ENCODE peak calls at places on chromosomes 7 and 10, in six cellular contexts. T, H, K, R, L and S are unnamed samples.

GRCh38 chr7:50970092-50970491 is 187.4 kb upstream of the GRB10 start:
- DNase-seq in R (no peak), H (no peak), K (no peak), L (no peak), T (no peak), S (no peak)

GRCh38 chr7:30285531-30286284 is 1.3 kb downstream of the ZNRF2 start:
- DNase-seq in H (peak), R (peak), L (peak), T (peak), K (peak), S (peak)

GRCh38 chr7:73966941-73967831 is 60.8 kb upstream of the ELN start:
- DNase-seq in R (no peak), L (no peak), K (no peak), T (no peak), H (no peak), S (peak)

GRCh38 chr7:1691601-1692499 is 21.8 kb downstream of the ELFN1 start:
- DNase-seq in L (no peak), K (peak), H (no peak), R (no peak), T (no peak), S (peak)

GRCh38 chr10:93236378-93237040 is 162.8 kb downstream of the CYP26A1 start:
- DNase-seq in L (no peak), T (no peak), R (no peak), H (no peak), K (no peak), S (no peak)

GRCh38 chr7:44264221-44264956 is 61.0 kb downstream of the CAMK2B start:
- DNase-seq in R (no peak), T (peak), L (no peak), H (no peak), K (no peak), S (no peak)

GRCh38 chr10:89515031-89515841 is 20.2 kb downstream of the SLC16A12 start:
- DNase-seq in K (no peak), R (no peak), T (peak), L (no peak), H (peak), S (no peak)

GRCh38 chr7:11228515-11228914 is 254.8 kb downstream of the PHF14 start:
- DNase-seq in R (no peak), T (peak), K (peak), H (no peak), L (no peak), S (peak)

GRCh38 chr10:71945819-71946474 is 18.2 kb upstream of the CHST3 start:
- DNase-seq in T (no peak), K (no peak), L (no peak), R (no peak), H (no peak), S (no peak)

GRCh38 chr7:101486764-101487458 is 124.2 kb downstream of the COL26A1 start:
- DNase-seq in R (no peak), K (no peak), L (no peak), T (no peak), H (peak), S (no peak)

GRCh38 chr7:124992881-124993562 is 63.4 kb upstream of the POT1 start:
- DNase-seq in T (peak), R (no peak), L (no peak), H (no peak), K (no peak), S (no peak)

GRCh38 chr10:75292794-75293455 is 57.2 kb upstream of the COMTD1 start:
- DNase-seq in L (no peak), K (no peak), H (no peak), R (no peak), T (no peak), S (no peak)

GRCh38 chr7:84145892-84146291 is 48.7 kb downstream of the SEMA3A start:
- DNase-seq in T (no peak), K (no peak), R (no peak), H (no peak), L (no peak), S (no peak)

GRCh38 chr7:76515999-76516443 is 5.7 kb downstream of the UPK3B start:
- DNase-seq in R (no peak), T (no peak), L (no peak), H (peak), K (peak), S (no peak)

GRCh38 chr7:84729284-84729683 is 457.6 kb downstream of the SEMA3D start:
- DNase-seq in K (no peak), R (no peak), T (no peak), H (no peak), L (no peak), S (no peak)

GRCh38 chr10:78577673-78578072 is 491.1 kb upstream of the ZMIZ1 start:
- DNase-seq in T (no peak), L (no peak), R (no peak), H (no peak), K (peak), S (no peak)

GRCh38 chr7:120229094-120229493 is 43.9 kb upstream of the KCND2 start:
- DNase-seq in L (no peak), K (no peak), T (no peak), R (no peak), H (no peak), S (no peak)

GRCh38 chr7:14637968-14638367 is 264.6 kb downstream of the DGKB start:
- DNase-seq in T (no peak), R (no peak), L (no peak), H (no peak), K (no peak), S (no peak)

GRCh38 chr10:11246752-11247467 is 229.2 kb downstream of the CELF2 start:
- DNase-seq in L (no peak), R (no peak), H (no peak), T (no peak), K (no peak), S (no peak)

GRCh38 chr7:116977172-116977571 is 23.9 kb downstream of the ST7 start:
- DNase-seq in K (no peak), T (peak), H (no peak), R (no peak), L (no peak), S (no peak)

GRCh38 chr10:70232155-70232858 is 922 bp downstream of the PPA1 start:
- DNase-seq in R (no peak), H (peak), T (peak), K (peak), L (peak), S (peak)

GRCh38 chr7:127995157-127995865 is 35.9 kb downstream of the LRRC4 start:
- DNase-seq in K (no peak), T (no peak), R (no peak), L (no peak), H (peak), S (no peak)

GRCh38 chr7:115748123-115748738 is 282.3 kb downstream of the TFEC start:
- DNase-seq in H (no peak), T (peak), R (no peak), K (no peak), L (no peak), S (no peak)

GRCh38 chr7:138943061-138943460 is 38.1 kb downstream of the KIAA1549 start:
- DNase-seq in H (no peak), K (peak), T (no peak), L (no peak), R (no peak), S (no peak)

GRCh38 chr10:72736176-72736795 is 44.3 kb downstream of the MCU start:
- DNase-seq in K (no peak), L (no peak), T (no peak), H (no peak), R (no peak), S (no peak)

GRCh38 chr10:17226891-17227303 is 1.1 kb upstream of the VIM start:
- DNase-seq in R (no peak), T (peak), H (peak), K (no peak), L (no peak), S (no peak)

GRCh38 chr7:150966002-150966401 is 12.1 kb downstream of the KCNH2 start:
- DNase-seq in H (no peak), K (no peak), R (no peak), T (no peak), L (no peak), S (no peak)

GRCh38 chr10:29245476-29245875 is 43.4 kb upstream of the LYZL1 start:
- DNase-seq in T (no peak), R (no peak), K (peak), H (no peak), L (no peak), S (no peak)

GRCh38 chr7:51224811-51225581 is 91.6 kb downstream of the COBL start:
- DNase-seq in R (no peak), L (no peak), T (peak), H (no peak), K (peak), S (no peak)

GRCh38 chr7:36280840-36281812 is 108.5 kb upstream of the ANLN start:
- DNase-seq in K (peak), H (no peak), L (no peak), T (peak), R (no peak), S (peak)

GRCh38 chr10:102579206-102579790 is 65.0 kb upstream of the TRIM8 start:
- DNase-seq in L (no peak), R (no peak), T (no peak), K (no peak), H (no peak), S (no peak)

GRCh38 chr7:150990416-150991186 is at the start of gene NOS3:
- DNase-seq in L (no peak), T (peak), H (no peak), K (no peak), R (no peak), S (no peak)

GRCh38 chr10:86968271-86968993 is at the start of gene ADIRF:
- DNase-seq in K (no peak), T (no peak), R (no peak), H (peak), L (no peak), S (peak)

GRCh38 chr10:1187151-1187854 is 131.1 kb downstream of the WDR37 start:
- DNase-seq in R (no peak), L (no peak), K (peak), T (no peak), H (no peak), S (peak)

GRCh38 chr7:50826371-50827172 is 43.9 kb upstream of the GRB10 start:
- DNase-seq in K (no peak), H (no peak), R (no peak), T (peak), L (no peak), S (no peak)

GRCh38 chr7:47587976-47588375 is 6.1 kb upstream of the TNS3 start:
- DNase-seq in T (no peak), H (no peak), R (no peak), K (no peak), L (no peak), S (no peak)

GRCh38 chr10:17649836-17650235 is 5.9 kb downstream of the STAM start:
- DNase-seq in T (no peak), R (no peak), K (no peak), H (no peak), L (no peak), S (no peak)